ENCODE peak calls at places on chromosomes 4 and X, in six cellular contexts. One of them, this sample, is unnamed.

GRCh38 chrX:153519569-153520285 is 2.3 kb downstream of the ATP2B3 start:
- DNase-seq in CD8-positive, alpha-beta T cell: no peak
- DNase-seq in cardiac muscle cell: no peak
- DNase-seq in heart left ventricle: no peak
- DNase-seq in dorsolateral prefrontal cortex: no peak
- DNase-seq in bronchial epithelial cell: no peak
- DNase-seq in this sample: no peak

GRCh38 chrX:50579955-50580354 is 109.3 kb upstream of the DGKK start:
- DNase-seq in CD8-positive, alpha-beta T cell: no peak
- DNase-seq in cardiac muscle cell: peak
- DNase-seq in heart left ventricle: peak
- DNase-seq in dorsolateral prefrontal cortex: no peak
- DNase-seq in bronchial epithelial cell: peak
- DNase-seq in this sample: peak

GRCh38 chr4:145289403-145290076 is 109.2 kb upstream of the OTUD4 start:
- DNase-seq in CD8-positive, alpha-beta T cell: no peak
- DNase-seq in cardiac muscle cell: no peak
- DNase-seq in heart left ventricle: no peak
- DNase-seq in dorsolateral prefrontal cortex: no peak
- DNase-seq in bronchial epithelial cell: peak
- DNase-seq in this sample: no peak

GRCh38 chr4:90786602-90787001 is 659.4 kb downstream of the CCSER1 start:
- DNase-seq in CD8-positive, alpha-beta T cell: no peak
- DNase-seq in cardiac muscle cell: no peak
- DNase-seq in heart left ventricle: no peak
- DNase-seq in dorsolateral prefrontal cortex: no peak
- DNase-seq in bronchial epithelial cell: no peak
- DNase-seq in this sample: no peak

GRCh38 chrX:64204701-64205440 is 637 bp downstream of the AMER1 start:
- DNase-seq in CD8-positive, alpha-beta T cell: no peak
- DNase-seq in cardiac muscle cell: peak
- DNase-seq in heart left ventricle: peak
- DNase-seq in dorsolateral prefrontal cortex: peak
- DNase-seq in bronchial epithelial cell: peak
- DNase-seq in this sample: peak

GRCh38 chr4:56464581-56464980 is 2.8 kb upstream of the SRP72 start:
- DNase-seq in CD8-positive, alpha-beta T cell: no peak
- DNase-seq in cardiac muscle cell: no peak
- DNase-seq in heart left ventricle: no peak
- DNase-seq in dorsolateral prefrontal cortex: no peak
- DNase-seq in bronchial epithelial cell: no peak
- DNase-seq in this sample: no peak

GRCh38 chr4:76430519-76431388 is 4.3 kb upstream of the SHROOM3 start:
- DNase-seq in CD8-positive, alpha-beta T cell: no peak
- DNase-seq in cardiac muscle cell: peak
- DNase-seq in heart left ventricle: no peak
- DNase-seq in dorsolateral prefrontal cortex: no peak
- DNase-seq in bronchial epithelial cell: peak
- DNase-seq in this sample: peak

GRCh38 chr4:158285429-158286216 is 75.3 kb downstream of the TMEM144 start:
- DNase-seq in CD8-positive, alpha-beta T cell: no peak
- DNase-seq in cardiac muscle cell: no peak
- DNase-seq in heart left ventricle: no peak
- DNase-seq in dorsolateral prefrontal cortex: no peak
- DNase-seq in bronchial epithelial cell: peak
- DNase-seq in this sample: no peak

GRCh38 chr4:84792366-84793301 is 173.9 kb downstream of the WDFY3 start:
- DNase-seq in CD8-positive, alpha-beta T cell: no peak
- DNase-seq in cardiac muscle cell: no peak
- DNase-seq in heart left ventricle: no peak
- DNase-seq in dorsolateral prefrontal cortex: no peak
- DNase-seq in bronchial epithelial cell: no peak
- DNase-seq in this sample: no peak

GRCh38 chrX:331145-331771 is 12.7 kb upstream of the GTPBP6 start:
- DNase-seq in CD8-positive, alpha-beta T cell: no peak
- DNase-seq in cardiac muscle cell: peak
- DNase-seq in heart left ventricle: no peak
- DNase-seq in dorsolateral prefrontal cortex: peak
- DNase-seq in bronchial epithelial cell: no peak
- DNase-seq in this sample: no peak

GRCh38 chrX:118286066-118286758 is 59.7 kb upstream of the WDR44 start:
- DNase-seq in CD8-positive, alpha-beta T cell: no peak
- DNase-seq in cardiac muscle cell: no peak
- DNase-seq in heart left ventricle: no peak
- DNase-seq in dorsolateral prefrontal cortex: no peak
- DNase-seq in bronchial epithelial cell: no peak
- DNase-seq in this sample: no peak

GRCh38 chr4:67087897-67088296 is 457.4 kb downstream of the CENPC start:
- DNase-seq in CD8-positive, alpha-beta T cell: no peak
- DNase-seq in cardiac muscle cell: peak
- DNase-seq in heart left ventricle: no peak
- DNase-seq in dorsolateral prefrontal cortex: no peak
- DNase-seq in bronchial epithelial cell: peak
- DNase-seq in this sample: peak

GRCh38 chr4:52657630-52658501 is 1.2 kb downstream of the USP46 start:
- DNase-seq in CD8-positive, alpha-beta T cell: no peak
- DNase-seq in cardiac muscle cell: peak
- DNase-seq in heart left ventricle: no peak
- DNase-seq in dorsolateral prefrontal cortex: no peak
- DNase-seq in bronchial epithelial cell: peak
- DNase-seq in this sample: no peak

GRCh38 chr4:178672512-178672911 is 1230.3 kb upstream of the AGA start:
- DNase-seq in CD8-positive, alpha-beta T cell: no peak
- DNase-seq in cardiac muscle cell: no peak
- DNase-seq in heart left ventricle: no peak
- DNase-seq in dorsolateral prefrontal cortex: no peak
- DNase-seq in bronchial epithelial cell: no peak
- DNase-seq in this sample: no peak

GRCh38 chrX:39331062-39331704 is 529.9 kb downstream of the MID1IP1 start:
- DNase-seq in CD8-positive, alpha-beta T cell: no peak
- DNase-seq in cardiac muscle cell: no peak
- DNase-seq in heart left ventricle: no peak
- DNase-seq in dorsolateral prefrontal cortex: no peak
- DNase-seq in bronchial epithelial cell: no peak
- DNase-seq in this sample: no peak

GRCh38 chr4:169243808-169244207 is 26.9 kb downstream of the SH3RF1 start:
- DNase-seq in CD8-positive, alpha-beta T cell: no peak
- DNase-seq in cardiac muscle cell: no peak
- DNase-seq in heart left ventricle: no peak
- DNase-seq in dorsolateral prefrontal cortex: no peak
- DNase-seq in bronchial epithelial cell: peak
- DNase-seq in this sample: no peak

GRCh38 chr4:142354794-142355416 is 491.2 kb downstream of the INPP4B start:
- DNase-seq in CD8-positive, alpha-beta T cell: no peak
- DNase-seq in cardiac muscle cell: peak
- DNase-seq in heart left ventricle: no peak
- DNase-seq in dorsolateral prefrontal cortex: no peak
- DNase-seq in bronchial epithelial cell: no peak
- DNase-seq in this sample: no peak

GRCh38 chr4:156763511-156763910 is 208.1 kb downstream of the PDGFC start:
- DNase-seq in CD8-positive, alpha-beta T cell: no peak
- DNase-seq in cardiac muscle cell: no peak
- DNase-seq in heart left ventricle: no peak
- DNase-seq in dorsolateral prefrontal cortex: no peak
- DNase-seq in bronchial epithelial cell: no peak
- DNase-seq in this sample: no peak

GRCh38 chr4:111360906-111361305 is 738.0 kb upstream of the PITX2 start:
- DNase-seq in CD8-positive, alpha-beta T cell: no peak
- DNase-seq in cardiac muscle cell: no peak
- DNase-seq in heart left ventricle: no peak
- DNase-seq in dorsolateral prefrontal cortex: no peak
- DNase-seq in bronchial epithelial cell: no peak
- DNase-seq in this sample: no peak

GRCh38 chr4:184680698-184681097 is 31.2 kb downstream of the PRIMPOL start:
- DNase-seq in CD8-positive, alpha-beta T cell: no peak
- DNase-seq in cardiac muscle cell: no peak
- DNase-seq in heart left ventricle: no peak
- DNase-seq in dorsolateral prefrontal cortex: no peak
- DNase-seq in bronchial epithelial cell: peak
- DNase-seq in this sample: no peak

GRCh38 chr4:2662598-2662997 is 93.5 kb downstream of the TNIP2 start:
- DNase-seq in CD8-positive, alpha-beta T cell: no peak
- DNase-seq in cardiac muscle cell: no peak
- DNase-seq in heart left ventricle: no peak
- DNase-seq in dorsolateral prefrontal cortex: no peak
- DNase-seq in bronchial epithelial cell: peak
- DNase-seq in this sample: no peak

GRCh38 chr4:5770051-5770450 is 59.0 kb downstream of the EVC start:
- DNase-seq in CD8-positive, alpha-beta T cell: no peak
- DNase-seq in cardiac muscle cell: no peak
- DNase-seq in heart left ventricle: no peak
- DNase-seq in dorsolateral prefrontal cortex: no peak
- DNase-seq in bronchial epithelial cell: no peak
- DNase-seq in this sample: no peak

GRCh38 chr4:26859762-26860156 is 882 bp upstream of the STIM2 start:
- DNase-seq in CD8-positive, alpha-beta T cell: no peak
- DNase-seq in cardiac muscle cell: no peak
- DNase-seq in heart left ventricle: no peak
- DNase-seq in dorsolateral prefrontal cortex: no peak
- DNase-seq in bronchial epithelial cell: peak
- DNase-seq in this sample: no peak

GRCh38 chr4:169690787-169691186 is 67.0 kb downstream of the HPF1 start:
- DNase-seq in CD8-positive, alpha-beta T cell: no peak
- DNase-seq in cardiac muscle cell: no peak
- DNase-seq in heart left ventricle: no peak
- DNase-seq in dorsolateral prefrontal cortex: no peak
- DNase-seq in bronchial epithelial cell: no peak
- DNase-seq in this sample: no peak

GRCh38 chrX:42746606-42747005 is 31.4 kb downstream of the PPP1R2C start:
- DNase-seq in CD8-positive, alpha-beta T cell: no peak
- DNase-seq in cardiac muscle cell: no peak
- DNase-seq in heart left ventricle: no peak
- DNase-seq in dorsolateral prefrontal cortex: no peak
- DNase-seq in bronchial epithelial cell: peak
- DNase-seq in this sample: no peak

GRCh38 chr4:52861879-52862604 is at the start of gene RASL11B:
- DNase-seq in CD8-positive, alpha-beta T cell: peak
- DNase-seq in cardiac muscle cell: peak
- DNase-seq in heart left ventricle: peak
- DNase-seq in dorsolateral prefrontal cortex: peak
- DNase-seq in bronchial epithelial cell: peak
- DNase-seq in this sample: peak

GRCh38 chr4:122783301-122784215 is 43.1 kb upstream of the FGF2 start:
- DNase-seq in CD8-positive, alpha-beta T cell: no peak
- DNase-seq in cardiac muscle cell: peak
- DNase-seq in heart left ventricle: peak
- DNase-seq in dorsolateral prefrontal cortex: no peak
- DNase-seq in bronchial epithelial cell: peak
- DNase-seq in this sample: no peak

DNA sequence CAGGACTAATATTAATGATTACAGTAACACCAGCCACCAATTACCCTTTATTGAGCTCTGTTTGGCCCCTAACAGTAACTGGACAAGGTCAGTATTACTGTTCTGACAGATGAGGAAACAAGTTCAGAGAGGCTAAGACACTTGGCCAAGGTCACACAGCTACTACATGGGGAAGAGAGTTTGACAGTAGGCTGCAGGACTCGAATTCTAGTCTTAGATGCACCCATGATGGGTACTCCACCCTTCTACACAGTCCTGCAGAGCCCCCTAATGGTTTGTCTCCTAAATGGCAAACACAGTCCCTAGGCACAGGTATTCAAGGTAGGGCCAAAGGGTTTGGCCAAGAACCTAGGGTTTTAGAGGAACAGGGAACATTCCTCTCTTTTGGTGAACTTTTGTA is 93.9 kb downstream of the NSUN7 start:
- DNase-seq in CD8-positive, alpha-beta T cell: no peak
- DNase-seq in cardiac muscle cell: no peak
- DNase-seq in heart left ventricle: no peak
- DNase-seq in dorsolateral prefrontal cortex: no peak
- DNase-seq in bronchial epithelial cell: no peak
- DNase-seq in this sample: peak
- TF ChIP-seq CTCF in CD8-positive, alpha-beta T cell: no peak
- TF ChIP-seq CTCF in cardiac muscle cell: no peak
- TF ChIP-seq CTCF in heart left ventricle: no peak
- TF ChIP-seq CTCF in dorsolateral prefrontal cortex: no peak
- TF ChIP-seq CTCF in bronchial epithelial cell: peak
- TF ChIP-seq CTCF in this sample: peak

GRCh38 chr4:82721819-82722423 is 76.7 kb downstream of the SCD5 start:
- DNase-seq in CD8-positive, alpha-beta T cell: no peak
- DNase-seq in cardiac muscle cell: peak
- DNase-seq in heart left ventricle: peak
- DNase-seq in dorsolateral prefrontal cortex: peak
- DNase-seq in bronchial epithelial cell: peak
- DNase-seq in this sample: peak
- TF ChIP-seq CTCF in CD8-positive, alpha-beta T cell: no peak
- TF ChIP-seq CTCF in cardiac muscle cell: no peak
- TF ChIP-seq CTCF in heart left ventricle: peak
- TF ChIP-seq CTCF in dorsolateral prefrontal cortex: peak
- TF ChIP-seq CTCF in bronchial epithelial cell: peak
- TF ChIP-seq CTCF in this sample: peak

GRCh38 chr4:129092636-129093172 is 635 bp downstream of the SCLT1 start:
- DNase-seq in CD8-positive, alpha-beta T cell: no peak
- DNase-seq in cardiac muscle cell: peak
- DNase-seq in heart left ventricle: no peak
- DNase-seq in dorsolateral prefrontal cortex: no peak
- DNase-seq in bronchial epithelial cell: peak
- DNase-seq in this sample: no peak
- TF ChIP-seq CTCF in CD8-positive, alpha-beta T cell: no peak
- TF ChIP-seq CTCF in cardiac muscle cell: no peak
- TF ChIP-seq CTCF in heart left ventricle: no peak
- TF ChIP-seq CTCF in dorsolateral prefrontal cortex: no peak
- TF ChIP-seq CTCF in bronchial epithelial cell: no peak
- TF ChIP-seq CTCF in this sample: no peak

DNA sequence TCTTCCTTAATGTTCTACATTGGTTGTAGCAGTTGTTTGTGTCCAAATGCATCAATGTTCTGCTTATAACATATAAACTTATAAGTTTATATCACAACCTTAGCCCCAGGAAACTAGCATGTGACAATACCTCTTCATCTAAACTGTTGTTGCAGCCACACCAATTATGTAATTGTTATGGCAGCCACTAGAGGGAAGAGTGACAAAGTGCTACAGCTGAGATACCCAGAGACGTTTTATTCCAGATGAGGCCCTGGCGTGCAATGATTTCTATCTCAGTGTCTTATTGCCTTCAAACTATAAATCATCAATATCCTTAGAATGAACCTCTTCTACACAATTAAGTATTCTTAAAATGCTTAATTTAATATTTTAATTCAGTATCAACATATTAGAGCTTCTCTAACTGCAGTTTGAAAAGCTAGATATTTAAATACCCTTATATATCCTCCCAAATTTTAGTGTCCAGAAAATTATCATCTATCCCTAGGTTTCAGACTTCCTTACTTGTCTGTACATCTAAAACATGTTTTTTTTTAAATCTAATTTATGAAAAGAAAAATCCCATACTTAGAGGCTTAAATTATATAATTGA is 171.6 kb downstream of the PCDH10 start:
- DNase-seq in CD8-positive, alpha-beta T cell: no peak
- DNase-seq in cardiac muscle cell: peak
- DNase-seq in heart left ventricle: no peak
- DNase-seq in dorsolateral prefrontal cortex: no peak
- DNase-seq in bronchial epithelial cell: peak
- DNase-seq in this sample: peak
- TF ChIP-seq CTCF in CD8-positive, alpha-beta T cell: no peak
- TF ChIP-seq CTCF in cardiac muscle cell: peak
- TF ChIP-seq CTCF in heart left ventricle: peak
- TF ChIP-seq CTCF in dorsolateral prefrontal cortex: peak
- TF ChIP-seq CTCF in bronchial epithelial cell: peak
- TF ChIP-seq CTCF in this sample: peak

GRCh38 chr4:23333946-23334878 is 555.6 kb downstream of the PPARGC1A start:
- DNase-seq in CD8-positive, alpha-beta T cell: no peak
- DNase-seq in cardiac muscle cell: peak
- DNase-seq in heart left ventricle: no peak
- DNase-seq in dorsolateral prefrontal cortex: no peak
- DNase-seq in bronchial epithelial cell: peak
- DNase-seq in this sample: peak
- TF ChIP-seq CTCF in CD8-positive, alpha-beta T cell: no peak
- TF ChIP-seq CTCF in cardiac muscle cell: peak
- TF ChIP-seq CTCF in heart left ventricle: no peak
- TF ChIP-seq CTCF in dorsolateral prefrontal cortex: no peak
- TF ChIP-seq CTCF in bronchial epithelial cell: no peak
- TF ChIP-seq CTCF in this sample: no peak

GRCh38 chr4:7462509-7462971 is 27.8 kb upstream of the PSAPL1 start:
- DNase-seq in CD8-positive, alpha-beta T cell: no peak
- DNase-seq in cardiac muscle cell: peak
- DNase-seq in heart left ventricle: peak
- DNase-seq in dorsolateral prefrontal cortex: peak
- DNase-seq in bronchial epithelial cell: peak
- DNase-seq in this sample: no peak
- TF ChIP-seq CTCF in CD8-positive, alpha-beta T cell: no peak
- TF ChIP-seq CTCF in cardiac muscle cell: peak
- TF ChIP-seq CTCF in heart left ventricle: no peak
- TF ChIP-seq CTCF in dorsolateral prefrontal cortex: peak
- TF ChIP-seq CTCF in bronchial epithelial cell: peak
- TF ChIP-seq CTCF in this sample: no peak